ENCODE peak calls at places on chromosomes 2 and 18, in nine cellular contexts. One of them, this sample, is unnamed.

GRCh38 chr18:21513292-21513691 is 87.2 kb downstream of the ESCO1 start:
- DNase-seq in activated T-cell treated with anti-CD3 and anti-CD28 coated beads, Interleukin-2, amount 50 U/mL, for 1 hour: no peak
- DNase-seq in T-helper 9 cell: no peak
- DNase-seq in stimulated activated CD4-positive, alpha-beta T cell treated with anti-CD3 and anti-CD28 coated beads, Interleukin-12 subunit alpha, Interleukin-12 subunit beta, amount 100 ng/mL, for 48 hours: no peak
- DNase-seq in EL: no peak
- DNase-seq in NCI-H1092 treated with DMSO at 0.1 percent for 48 hours: no peak
- DNase-seq in SW480: no peak
- DNase-seq in heart right ventricle: no peak
- DNase-seq in OCI-LY7: no peak
- DNase-seq in this sample: no peak

GRCh38 chr2:199861116-199861774 is 10.3 kb upstream of the FTCDNL1 start:
- DNase-seq in activated T-cell treated with anti-CD3 and anti-CD28 coated beads, Interleukin-2, amount 50 U/mL, for 1 hour: no peak
- DNase-seq in T-helper 9 cell: no peak
- DNase-seq in stimulated activated CD4-positive, alpha-beta T cell treated with anti-CD3 and anti-CD28 coated beads, Interleukin-12 subunit alpha, Interleukin-12 subunit beta, amount 100 ng/mL, for 48 hours: no peak
- DNase-seq in EL: peak
- DNase-seq in NCI-H1092 treated with DMSO at 0.1 percent for 48 hours: peak
- DNase-seq in SW480: peak
- DNase-seq in heart right ventricle: no peak
- DNase-seq in OCI-LY7: peak
- DNase-seq in this sample: no peak

GRCh38 chr2:69166812-69167468 is 154.0 kb downstream of the ANTXR1 start:
- DNase-seq in activated T-cell treated with anti-CD3 and anti-CD28 coated beads, Interleukin-2, amount 50 U/mL, for 1 hour: no peak
- DNase-seq in T-helper 9 cell: no peak
- DNase-seq in stimulated activated CD4-positive, alpha-beta T cell treated with anti-CD3 and anti-CD28 coated beads, Interleukin-12 subunit alpha, Interleukin-12 subunit beta, amount 100 ng/mL, for 48 hours: no peak
- DNase-seq in EL: no peak
- DNase-seq in NCI-H1092 treated with DMSO at 0.1 percent for 48 hours: no peak
- DNase-seq in SW480: no peak
- DNase-seq in heart right ventricle: no peak
- DNase-seq in OCI-LY7: no peak
- DNase-seq in this sample: no peak

GRCh38 chr2:55482186-55482945 is 37.2 kb upstream of the CFAP36 start:
- DNase-seq in activated T-cell treated with anti-CD3 and anti-CD28 coated beads, Interleukin-2, amount 50 U/mL, for 1 hour: no peak
- DNase-seq in T-helper 9 cell: no peak
- DNase-seq in stimulated activated CD4-positive, alpha-beta T cell treated with anti-CD3 and anti-CD28 coated beads, Interleukin-12 subunit alpha, Interleukin-12 subunit beta, amount 100 ng/mL, for 48 hours: no peak
- DNase-seq in EL: peak
- DNase-seq in NCI-H1092 treated with DMSO at 0.1 percent for 48 hours: peak
- DNase-seq in SW480: no peak
- DNase-seq in heart right ventricle: no peak
- DNase-seq in OCI-LY7: no peak
- DNase-seq in this sample: no peak

GRCh38 chr2:202883987-202884675 is 12.6 kb upstream of the ICA1L start:
- DNase-seq in activated T-cell treated with anti-CD3 and anti-CD28 coated beads, Interleukin-2, amount 50 U/mL, for 1 hour: no peak
- DNase-seq in T-helper 9 cell: no peak
- DNase-seq in stimulated activated CD4-positive, alpha-beta T cell treated with anti-CD3 and anti-CD28 coated beads, Interleukin-12 subunit alpha, Interleukin-12 subunit beta, amount 100 ng/mL, for 48 hours: no peak
- DNase-seq in EL: peak
- DNase-seq in NCI-H1092 treated with DMSO at 0.1 percent for 48 hours: no peak
- DNase-seq in SW480: no peak
- DNase-seq in heart right ventricle: no peak
- DNase-seq in OCI-LY7: no peak
- DNase-seq in this sample: no peak

GRCh38 chr2:151880586-151880985 is 52.4 kb upstream of the ARL5A start:
- DNase-seq in activated T-cell treated with anti-CD3 and anti-CD28 coated beads, Interleukin-2, amount 50 U/mL, for 1 hour: no peak
- DNase-seq in T-helper 9 cell: no peak
- DNase-seq in stimulated activated CD4-positive, alpha-beta T cell treated with anti-CD3 and anti-CD28 coated beads, Interleukin-12 subunit alpha, Interleukin-12 subunit beta, amount 100 ng/mL, for 48 hours: no peak
- DNase-seq in EL: no peak
- DNase-seq in NCI-H1092 treated with DMSO at 0.1 percent for 48 hours: no peak
- DNase-seq in SW480: no peak
- DNase-seq in heart right ventricle: no peak
- DNase-seq in OCI-LY7: no peak
- DNase-seq in this sample: no peak

GRCh38 chr2:110790907-110791306 is 58.5 kb downstream of the ACOXL start:
- DNase-seq in activated T-cell treated with anti-CD3 and anti-CD28 coated beads, Interleukin-2, amount 50 U/mL, for 1 hour: no peak
- DNase-seq in T-helper 9 cell: no peak
- DNase-seq in stimulated activated CD4-positive, alpha-beta T cell treated with anti-CD3 and anti-CD28 coated beads, Interleukin-12 subunit alpha, Interleukin-12 subunit beta, amount 100 ng/mL, for 48 hours: no peak
- DNase-seq in EL: no peak
- DNase-seq in NCI-H1092 treated with DMSO at 0.1 percent for 48 hours: no peak
- DNase-seq in SW480: no peak
- DNase-seq in heart right ventricle: no peak
- DNase-seq in OCI-LY7: no peak
- DNase-seq in this sample: no peak

GRCh38 chr2:68368657-68369339 is 3.7 kb downstream of the PLEK start:
- DNase-seq in activated T-cell treated with anti-CD3 and anti-CD28 coated beads, Interleukin-2, amount 50 U/mL, for 1 hour: no peak
- DNase-seq in T-helper 9 cell: no peak
- DNase-seq in stimulated activated CD4-positive, alpha-beta T cell treated with anti-CD3 and anti-CD28 coated beads, Interleukin-12 subunit alpha, Interleukin-12 subunit beta, amount 100 ng/mL, for 48 hours: no peak
- DNase-seq in EL: peak
- DNase-seq in NCI-H1092 treated with DMSO at 0.1 percent for 48 hours: no peak
- DNase-seq in SW480: no peak
- DNase-seq in heart right ventricle: no peak
- DNase-seq in OCI-LY7: peak
- DNase-seq in this sample: no peak

GRCh38 chr2:8193686-8194615 is 487.9 kb upstream of the ID2 start:
- DNase-seq in activated T-cell treated with anti-CD3 and anti-CD28 coated beads, Interleukin-2, amount 50 U/mL, for 1 hour: no peak
- DNase-seq in T-helper 9 cell: no peak
- DNase-seq in stimulated activated CD4-positive, alpha-beta T cell treated with anti-CD3 and anti-CD28 coated beads, Interleukin-12 subunit alpha, Interleukin-12 subunit beta, amount 100 ng/mL, for 48 hours: no peak
- DNase-seq in EL: no peak
- DNase-seq in NCI-H1092 treated with DMSO at 0.1 percent for 48 hours: peak
- DNase-seq in SW480: peak
- DNase-seq in heart right ventricle: no peak
- DNase-seq in OCI-LY7: no peak
- DNase-seq in this sample: no peak

GRCh38 chr18:80009661-80010550 is 21.5 kb upstream of the TXNL4A start:
- DNase-seq in activated T-cell treated with anti-CD3 and anti-CD28 coated beads, Interleukin-2, amount 50 U/mL, for 1 hour: no peak
- DNase-seq in T-helper 9 cell: no peak
- DNase-seq in stimulated activated CD4-positive, alpha-beta T cell treated with anti-CD3 and anti-CD28 coated beads, Interleukin-12 subunit alpha, Interleukin-12 subunit beta, amount 100 ng/mL, for 48 hours: no peak
- DNase-seq in EL: peak
- DNase-seq in NCI-H1092 treated with DMSO at 0.1 percent for 48 hours: no peak
- DNase-seq in SW480: no peak
- DNase-seq in heart right ventricle: peak
- DNase-seq in OCI-LY7: no peak
- DNase-seq in this sample: peak

GRCh38 chr2:218679119-218679518 is 7.2 kb downstream of the STK36 start:
- DNase-seq in activated T-cell treated with anti-CD3 and anti-CD28 coated beads, Interleukin-2, amount 50 U/mL, for 1 hour: no peak
- DNase-seq in T-helper 9 cell: no peak
- DNase-seq in stimulated activated CD4-positive, alpha-beta T cell treated with anti-CD3 and anti-CD28 coated beads, Interleukin-12 subunit alpha, Interleukin-12 subunit beta, amount 100 ng/mL, for 48 hours: no peak
- DNase-seq in EL: peak
- DNase-seq in NCI-H1092 treated with DMSO at 0.1 percent for 48 hours: no peak
- DNase-seq in SW480: no peak
- DNase-seq in heart right ventricle: no peak
- DNase-seq in OCI-LY7: no peak
- DNase-seq in this sample: no peak

GRCh38 chr18:51429644-51430043 is 232.2 kb upstream of the MEX3C start:
- DNase-seq in activated T-cell treated with anti-CD3 and anti-CD28 coated beads, Interleukin-2, amount 50 U/mL, for 1 hour: no peak
- DNase-seq in T-helper 9 cell: no peak
- DNase-seq in stimulated activated CD4-positive, alpha-beta T cell treated with anti-CD3 and anti-CD28 coated beads, Interleukin-12 subunit alpha, Interleukin-12 subunit beta, amount 100 ng/mL, for 48 hours: no peak
- DNase-seq in EL: no peak
- DNase-seq in NCI-H1092 treated with DMSO at 0.1 percent for 48 hours: no peak
- DNase-seq in SW480: no peak
- DNase-seq in heart right ventricle: no peak
- DNase-seq in OCI-LY7: no peak
- DNase-seq in this sample: no peak

GRCh38 chr18:69725009-69725408 is 222.7 kb downstream of the CD226 start:
- DNase-seq in activated T-cell treated with anti-CD3 and anti-CD28 coated beads, Interleukin-2, amount 50 U/mL, for 1 hour: no peak
- DNase-seq in T-helper 9 cell: no peak
- DNase-seq in stimulated activated CD4-positive, alpha-beta T cell treated with anti-CD3 and anti-CD28 coated beads, Interleukin-12 subunit alpha, Interleukin-12 subunit beta, amount 100 ng/mL, for 48 hours: no peak
- DNase-seq in EL: no peak
- DNase-seq in NCI-H1092 treated with DMSO at 0.1 percent for 48 hours: no peak
- DNase-seq in SW480: no peak
- DNase-seq in heart right ventricle: no peak
- DNase-seq in OCI-LY7: no peak
- DNase-seq in this sample: no peak

GRCh38 chr18:45793295-45793965 is 32.0 kb upstream of the SIGLEC15 start:
- DNase-seq in activated T-cell treated with anti-CD3 and anti-CD28 coated beads, Interleukin-2, amount 50 U/mL, for 1 hour: no peak
- DNase-seq in T-helper 9 cell: no peak
- DNase-seq in stimulated activated CD4-positive, alpha-beta T cell treated with anti-CD3 and anti-CD28 coated beads, Interleukin-12 subunit alpha, Interleukin-12 subunit beta, amount 100 ng/mL, for 48 hours: no peak
- DNase-seq in EL: peak
- DNase-seq in NCI-H1092 treated with DMSO at 0.1 percent for 48 hours: no peak
- DNase-seq in SW480: peak
- DNase-seq in heart right ventricle: no peak
- DNase-seq in OCI-LY7: no peak
- DNase-seq in this sample: no peak

GRCh38 chr2:1590611-1591460 is 153.5 kb downstream of the PXDN start:
- DNase-seq in activated T-cell treated with anti-CD3 and anti-CD28 coated beads, Interleukin-2, amount 50 U/mL, for 1 hour: no peak
- DNase-seq in T-helper 9 cell: no peak
- DNase-seq in stimulated activated CD4-positive, alpha-beta T cell treated with anti-CD3 and anti-CD28 coated beads, Interleukin-12 subunit alpha, Interleukin-12 subunit beta, amount 100 ng/mL, for 48 hours: no peak
- DNase-seq in EL: no peak
- DNase-seq in NCI-H1092 treated with DMSO at 0.1 percent for 48 hours: no peak
- DNase-seq in SW480: no peak
- DNase-seq in heart right ventricle: no peak
- DNase-seq in OCI-LY7: no peak
- DNase-seq in this sample: no peak